ENCODE peak calls at places on chromosomes 5 and 9, in five cellular contexts. J is brain microvascular endothelial cell, G is astrocyte of the spinal cord, P is GM23338, W is tibial nerve. R is an unnamed sample.

GRCh38 chr5:139808481-139809330 is 13.1 kb downstream of the PSD2 start:
- DNase-seq in J (peak), G (peak), P (peak), W (no peak), R (peak)

GRCh38 chr5:142181096-142181495 is 72.5 kb downstream of the NDFIP1 start:
- DNase-seq in J (no peak), G (no peak), P (peak), W (no peak), R (no peak)

GRCh38 chr5:61735531-61735930 is 403.5 kb downstream of the ZSWIM6 start:
- DNase-seq in J (no peak), G (no peak), P (no peak), W (no peak), R (no peak)

GRCh38 chr5:132364319-132364718 is 5.2 kb upstream of the SLC22A5 start:
- DNase-seq in J (peak), G (peak), P (no peak), W (no peak), R (peak)

GRCh38 chr9:86405926-86406325 is 51.7 kb upstream of the TUT7 start:
- DNase-seq in J (peak), G (peak), P (peak), W (no peak), R (no peak)

GRCh38 chr5:155943516-155944407 is 383.2 kb upstream of the SGCD start:
- DNase-seq in J (peak), G (peak), P (peak), W (peak), R (peak)

GRCh38 chr5:74621492-74621891 is 19.0 kb downstream of the ENC1 start:
- DNase-seq in J (no peak), G (no peak), P (no peak), W (no peak), R (no peak)

GRCh38 chr9:81825831-81826540 is 102.2 kb upstream of the SPATA31D4 start:
- DNase-seq in J (no peak), G (no peak), P (no peak), W (no peak), R (peak)

GRCh38 chr9:35533398-35533797 is 43.5 kb downstream of the RUSC2 start:
- DNase-seq in J (no peak), G (no peak), P (no peak), W (no peak), R (no peak)

GRCh38 chr5:159849437-159850191 is 66.7 kb upstream of the ADRA1B start:
- DNase-seq in J (peak), G (peak), P (no peak), W (no peak), R (no peak)

GRCh38 chr5:22070151-22070550 is 783.0 kb downstream of the CDH12 start:
- DNase-seq in J (no peak), G (no peak), P (no peak), W (no peak), R (no peak)

GRCh38 chr5:55650391-55650790 is 61.7 kb downstream of the SLC38A9 start:
- DNase-seq in J (no peak), G (peak), P (no peak), W (no peak), R (peak)

GRCh38 chr5:95631991-95632675 is 12.2 kb downstream of the GPR150 start:
- DNase-seq in J (peak), G (peak), P (no peak), W (no peak), R (no peak)

GRCh38 chr9:134548185-134548584 is 93.4 kb upstream of the COL5A1 start:
- DNase-seq in J (no peak), G (no peak), P (no peak), W (no peak), R (no peak)

GRCh38 chr9:128809831-128810230 is 8.5 kb upstream of the ENDOG start:
- DNase-seq in J (no peak), G (no peak), P (peak), W (no peak), R (no peak)

GRCh38 chr5:157930710-157931109 is 71.8 kb upstream of the CLINT1 start:
- DNase-seq in J (no peak), G (no peak), P (no peak), W (no peak), R (no peak)

GRCh38 chr5:137126829-137127228 is 372.3 kb downstream of the SPOCK1 start:
- DNase-seq in J (no peak), G (no peak), P (no peak), W (no peak), R (no peak)

GRCh38 chr9:6552033-6552737 is 93.3 kb downstream of the GLDC start:
- DNase-seq in J (peak), G (peak), P (peak), W (no peak), R (no peak)

GRCh38 chr5:15798006-15798405 is 298.0 kb downstream of the FBXL7 start:
- DNase-seq in J (no peak), G (peak), P (no peak), W (no peak), R (no peak)

GRCh38 chr5:144142030-144142825 is 28.2 kb downstream of the YIPF5 start:
- DNase-seq in J (peak), G (peak), P (peak), W (no peak), R (no peak)

GRCh38 chr9:81613002-81613750 is 76.2 kb downstream of the TLE1 start:
- DNase-seq in J (peak), G (peak), P (no peak), W (no peak), R (no peak)

GRCh38 chr5:56212127-56212879 is 20.8 kb downstream of the ANKRD55 start:
- DNase-seq in J (no peak), G (no peak), P (no peak), W (no peak), R (no peak)

GRCh38 chr9:34929506-34930102 is 28.5 kb upstream of the PHF24 start:
- DNase-seq in J (peak), G (peak), P (peak), W (no peak), R (peak)

GRCh38 chr5:91283899-91284298 is 99.2 kb downstream of the ARRDC3 start:
- DNase-seq in J (no peak), G (peak), P (no peak), W (peak), R (no peak)

GRCh38 chr5:139382781-139383180 is 316 bp downstream of the SLC23A1 start:
- DNase-seq in J (no peak), G (no peak), P (no peak), W (no peak), R (no peak)

GRCh38 chr9:127418037-127418471 is 6.1 kb upstream of the ZNF79 start:
- DNase-seq in J (no peak), G (no peak), P (peak), W (no peak), R (no peak)

GRCh38 chr5:135478938-135479337 is 26.8 kb upstream of the TIFAB start:
- DNase-seq in J (no peak), G (no peak), P (no peak), W (no peak), R (no peak)

GRCh38 chr9:15837079-15837679 is 284.3 kb downstream of the CCDC171 start:
- DNase-seq in J (peak), G (peak), P (peak), W (peak), R (peak)

GRCh38 chr5:40914835-40915234 is 5.5 kb downstream of the C7 start:
- DNase-seq in J (peak), G (peak), P (no peak), W (no peak), R (no peak)
- H3K4me3 ChIP-seq in J (no peak), G (no peak), P (no peak), W (no peak), R (no peak)

GRCh38 chr9:105039180-105039799 is 111.3 kb upstream of the ABCA1 start:
- DNase-seq in J (no peak), G (no peak), P (no peak), W (no peak), R (no peak)
- TF ChIP-seq CTCF in J (no peak), G (no peak), P (no peak), W (no peak), R (no peak)

GRCh38 chr5:150498501-150498900 is 9.4 kb upstream of the NDST1 start:
- DNase-seq in J (no peak), G (no peak), P (peak), W (no peak), R (no peak)
- H3K4me3 ChIP-seq in J (no peak), G (no peak), P (peak), W (no peak), R (no peak)

GRCh38 chr9:136808781-136809158 is 1.0 kb downstream of the RABL6 start:
- DNase-seq in J (no peak), G (peak), P (peak), W (no peak), R (no peak)

GRCh38 chr9:136807281-136808074 is at the start of gene RABL6:
- DNase-seq in J (peak), G (peak), P (peak), W (peak), R (no peak)

GRCh38 chr9:136806067-136806466 is 1.7 kb upstream of the RABL6 start:
- DNase-seq in J (no peak), G (no peak), P (no peak), W (no peak), R (no peak)

GRCh38 chr9:136806631-136807201 is 1.0 kb upstream of the RABL6 start:
- DNase-seq in J (no peak), G (no peak), P (no peak), W (no peak), R (no peak)

GRCh38 chr9:136808075-136808780 is 480 bp downstream of the RABL6 start:
- DNase-seq in J (no peak), G (no peak), P (no peak), W (no peak), R (no peak)
- TF ChIP-seq CTCF in J (no peak), G (no peak), P (no peak), W (no peak), R (no peak)

GRCh38 chr9:137028281-137029057 is 432 bp upstream of the ABCA2 start:
- DNase-seq in J (no peak), G (no peak), P (peak), W (no peak), R (no peak)

GRCh38 chr9:137030006-137030405 is 1.9 kb downstream of the FUT7 start:
- DNase-seq in J (no peak), G (no peak), P (no peak), W (no peak), R (no peak)

GRCh38 chr9:137028013-137028280 is at the start of gene ABCA2:
- DNase-seq in J (no peak), G (no peak), P (no peak), W (no peak), R (no peak)

GRCh38 chr9:137030528-137030927 is 1.4 kb downstream of the FUT7 start:
- DNase-seq in J (no peak), G (no peak), P (no peak), W (no peak), R (no peak)

GRCh38 chr9:137029058-137029922 is 1.3 kb upstream of the ABCA2 start:
- DNase-seq in J (peak), G (no peak), P (peak), W (peak), R (no peak)
- H3K4me3 ChIP-seq in J (no peak), G (no peak), P (peak), W (peak), R (peak)

GRCh38 chr5:173638126-173638525 is 21.7 kb upstream of the BOD1 start:
- DNase-seq in J (no peak), G (no peak), P (no peak), W (no peak), R (no peak)
- TF ChIP-seq CTCF in J (no peak), G (no peak), P (no peak), W (no peak), R (peak)

GRCh38 chr5:3595102-3595961 is at the start of gene IRX1:
- DNase-seq in J (no peak), G (peak), P (peak), W (no peak), R (no peak)
- H3K4me3 ChIP-seq in J (peak), G (peak), P (peak), W (peak), R (no peak)

DNA sequence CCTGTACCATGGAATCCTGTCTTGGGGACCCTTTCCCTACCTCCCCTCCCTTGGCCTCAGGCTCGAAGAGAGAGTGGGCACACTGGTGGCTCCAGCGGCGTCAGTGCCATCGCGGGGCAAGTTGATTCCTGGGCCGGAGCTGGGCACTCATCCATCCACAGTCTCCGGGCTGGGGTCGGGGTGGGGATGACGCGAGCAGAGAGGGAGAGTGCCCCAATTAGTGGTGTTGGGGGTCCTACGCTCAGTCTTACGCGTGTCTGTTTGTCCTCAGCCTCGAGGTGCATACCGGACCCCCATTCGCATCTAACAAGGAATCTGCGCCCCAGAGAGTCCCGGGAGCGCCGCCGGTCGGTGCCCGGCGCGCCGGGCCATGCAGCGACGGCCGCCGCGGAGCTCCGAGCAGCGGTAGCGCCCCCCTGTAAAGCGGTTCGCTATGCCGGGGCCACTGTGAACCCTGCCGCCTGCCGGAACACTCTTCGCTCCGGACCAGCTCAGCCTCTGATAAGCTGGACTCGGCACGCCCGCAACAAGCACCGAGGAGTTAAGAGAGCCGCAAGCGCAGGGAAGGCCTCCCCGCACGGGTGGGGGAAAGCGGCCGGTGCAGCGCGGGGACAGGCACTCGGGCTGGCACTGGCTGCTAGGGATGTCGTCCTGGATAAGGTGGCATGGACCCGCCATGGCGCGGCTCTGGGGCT is 724 bp downstream of the NTRK2 start:
- DNase-seq in J (no peak), G (no peak), P (peak), W (no peak), R (no peak)
- TF ChIP-seq CTCF in J (no peak), G (no peak), P (no peak), W (no peak), R (no peak)

GRCh38 chr5:174083041-174083827 is 37.7 kb downstream of the NSG2 start:
- DNase-seq in J (no peak), G (no peak), P (no peak), W (no peak), R (no peak)
- H3K4me3 ChIP-seq in J (no peak), G (no peak), P (no peak), W (no peak), R (no peak)

R was measured in retinal pigment epithelial cell.